ENCODE peak calls at places on chromosomes 16 and 17, in six cellular contexts. Y is tibial nerve, M is uterus, E is adrenal gland, Q is H54, W is transverse colon. B is an unnamed sample.

GRCh38 chr17:57569860-57570259 is 175.2 kb downstream of the CCDC182 start:
- DNase-seq in Y (no peak), M (no peak), E (no peak), Q (no peak), W (no peak), B (no peak)

GRCh38 chr16:56647641-56648431 is 3.9 kb upstream of the MT1B start:
- DNase-seq in Y (no peak), M (no peak), E (no peak), Q (no peak), W (peak; percentile 55), B (no peak)

GRCh38 chr16:7085776-7086175 is 246.9 kb upstream of the RBFOX1 start:
- DNase-seq in Y (no peak), M (no peak), E (no peak), Q (no peak), W (no peak), B (no peak)

GRCh38 chr17:66142428-66142827 is 49.5 kb downstream of the CEP112 start:
- DNase-seq in Y (no peak), M (no peak), E (no peak), Q (no peak), W (no peak), B (no peak)

GRCh38 chr17:55053855-55054254 is 85.3 kb downstream of the STXBP4 start:
- DNase-seq in Y (no peak), M (no peak), E (no peak), Q (no peak), W (no peak), B (no peak)

GRCh38 chr16:22163806-22164205 is 1.5 kb downstream of the SDR42E2 start:
- DNase-seq in Y (no peak), M (no peak), E (no peak), Q (no peak), W (no peak), B (no peak)

GRCh38 chr16:83730812-83731211 is 77.0 kb upstream of the HSBP1 start:
- DNase-seq in Y (no peak), M (no peak), E (no peak), Q (no peak), W (no peak), B (no peak)

GRCh38 chr16:70267516-70267915 is 15.8 kb upstream of the EXOSC6 start:
- DNase-seq in Y (no peak), M (no peak), E (peak; percentile 55), Q (peak; percentile 45), W (peak; percentile 33), B (no peak)

GRCh38 chr17:63940584-63940983 is 8.5 kb upstream of the CD79B start:
- DNase-seq in Y (no peak), M (no peak), E (no peak), Q (no peak), W (no peak), B (no peak)

GRCh38 chr17:7717756-7718350 is 309 bp downstream of the DNAH2 start:
- DNase-seq in Y (no peak), M (no peak), E (no peak), Q (no peak), W (no peak), B (no peak)

GRCh38 chr17:42596386-42596785 is 12.8 kb downstream of the RETREG3 start:
- DNase-seq in Y (no peak), M (no peak), E (no peak), Q (no peak), W (no peak), B (no peak)

GRCh38 chr16:3007059-3007956 is 5.4 kb upstream of the CLDN9 start:
- DNase-seq in Y (no peak), M (no peak), E (no peak), Q (no peak), W (peak; percentile 79), B (no peak)

GRCh38 chr16:29811170-29811895 is 660 bp upstream of the PRRT2 start:
- DNase-seq in Y (peak; percentile 94), M (peak; percentile 96), E (peak; percentile 98), Q (peak; percentile 94), W (peak; percentile 96), B (no peak)

GRCh38 chr17:31900877-31901276 is 631 bp downstream of the UTP6 start:
- DNase-seq in Y (no peak), M (no peak), E (no peak), Q (no peak), W (no peak), B (no peak)

GRCh38 chr17:35801583-35802224 is 6.3 kb upstream of the MMP28 start:
- DNase-seq in Y (no peak), M (peak; percentile 60), E (peak; percentile 76), Q (no peak), W (peak; percentile 81), B (no peak)

GRCh38 chr16:56370836-56371235 is 54.5 kb downstream of the AMFR start:
- DNase-seq in Y (no peak), M (no peak), E (peak; percentile 80), Q (no peak), W (no peak), B (no peak)

GRCh38 chr16:28822520-28823290 is at the start of gene ATXN2L:
- DNase-seq in Y (peak; percentile 83), M (peak; percentile 93), E (peak; percentile 94), Q (peak; percentile 86), W (peak; percentile 95), B (peak; percentile 63)

DNA sequence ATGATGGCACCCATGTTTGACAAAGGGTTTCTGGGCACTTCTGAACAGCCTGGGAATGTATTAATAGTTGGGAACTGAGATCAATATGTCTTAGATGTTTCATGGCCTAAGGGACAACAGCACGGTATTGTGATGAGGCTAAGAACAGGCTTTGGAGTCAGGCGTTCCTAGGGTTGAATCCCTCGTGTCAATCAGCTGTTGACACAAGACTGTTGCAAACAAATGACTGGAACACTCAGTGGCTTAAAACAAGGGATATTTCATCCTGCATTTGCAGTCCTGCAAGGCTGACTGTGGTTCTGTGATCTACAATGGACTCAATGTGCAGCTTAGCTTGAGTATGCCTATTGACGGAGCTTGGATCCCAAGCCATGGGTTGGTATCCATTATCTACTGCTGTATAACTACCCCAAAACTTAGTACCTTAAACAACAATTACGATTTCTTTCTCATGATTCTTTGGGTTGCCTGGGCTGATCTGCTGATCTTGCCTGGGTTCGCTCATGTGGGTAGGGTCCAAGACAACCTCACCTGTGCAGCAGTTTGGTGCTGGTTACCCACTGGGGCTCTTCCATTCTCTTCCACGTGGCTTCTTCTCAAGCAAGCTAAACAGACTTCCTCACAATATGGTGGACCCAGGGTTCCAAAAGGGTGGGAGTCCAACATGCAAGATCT is 472.4 kb downstream of the SLC39A11 start:
- DNase-seq in Y (no peak), M (no peak), E (no peak), Q (no peak), W (no peak), B (no peak)
- TF ChIP-seq POLR2A in Y (no peak), M (no peak), E (no peak), Q (no peak), W (no peak), B (no peak)

GRCh38 chr17:4986951-4987766 is at the start of gene CAMTA2:
- DNase-seq in Y (peak; percentile 89), M (peak; percentile 89), E (peak; percentile 81), Q (peak; percentile 84), W (peak; percentile 93), B (no peak)
- TF ChIP-seq POLR2A in Y (peak; percentile 84), M (peak; percentile 81), E (peak; percentile 58), Q (peak; percentile 39), W (peak; percentile 79), B (no peak)

GRCh38 chr16:85673529-85674417 is 15.0 kb downstream of the GINS2 start:
- DNase-seq in Y (no peak), M (no peak), E (peak; percentile 91), Q (no peak), W (no peak), B (no peak)
- TF ChIP-seq POLR2A in Y (no peak), M (no peak), E (peak; percentile 62), Q (no peak), W (no peak), B (no peak)

GRCh38 chr17:75457047-75457654 is 716 bp downstream of the TMEM94 start:
- DNase-seq in Y (no peak), M (peak; percentile 52), E (peak; percentile 51), Q (no peak), W (no peak), B (no peak)
- TF ChIP-seq POLR2A in Y (no peak), M (no peak), E (peak; percentile 34), Q (peak; percentile 44), W (no peak), B (no peak)

DNA sequence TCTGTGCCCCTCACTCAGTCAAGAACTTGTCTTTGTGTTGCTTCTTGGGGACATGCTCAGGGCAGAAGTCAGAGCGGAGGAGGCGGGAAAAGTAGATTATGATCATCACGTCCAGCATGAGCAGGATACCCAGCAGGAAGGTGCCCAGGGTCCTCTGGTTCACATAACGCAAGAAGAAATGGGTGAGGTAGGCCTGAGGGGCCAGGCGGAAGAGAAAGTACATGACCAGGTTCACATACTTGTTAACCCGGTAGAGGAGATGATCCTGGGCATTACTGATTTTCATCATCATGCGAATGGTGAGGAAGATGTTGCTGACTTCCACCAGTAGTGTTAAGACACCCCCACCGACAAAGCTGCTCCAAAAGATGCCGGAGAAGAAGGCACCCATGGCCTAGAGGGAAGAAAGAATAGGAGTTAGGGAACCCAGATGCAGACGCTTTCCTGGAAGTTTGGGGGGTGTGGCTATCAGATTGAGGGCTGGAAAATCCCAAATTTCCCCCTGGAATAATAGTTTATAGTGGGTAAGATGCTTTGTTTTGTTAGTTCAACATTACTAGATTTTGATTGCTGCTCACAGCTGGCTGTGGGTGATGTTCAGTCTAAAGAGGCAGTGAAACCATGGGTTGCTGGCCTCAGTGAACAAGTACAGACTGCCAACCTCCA is 1.4 kb downstream of the TLCD1 start:
- DNase-seq in Y (no peak), M (no peak), E (no peak), Q (no peak), W (no peak), B (no peak)
- TF ChIP-seq POLR2A in Y (no peak), M (no peak), E (no peak), Q (no peak), W (no peak), B (no peak)

DNA sequence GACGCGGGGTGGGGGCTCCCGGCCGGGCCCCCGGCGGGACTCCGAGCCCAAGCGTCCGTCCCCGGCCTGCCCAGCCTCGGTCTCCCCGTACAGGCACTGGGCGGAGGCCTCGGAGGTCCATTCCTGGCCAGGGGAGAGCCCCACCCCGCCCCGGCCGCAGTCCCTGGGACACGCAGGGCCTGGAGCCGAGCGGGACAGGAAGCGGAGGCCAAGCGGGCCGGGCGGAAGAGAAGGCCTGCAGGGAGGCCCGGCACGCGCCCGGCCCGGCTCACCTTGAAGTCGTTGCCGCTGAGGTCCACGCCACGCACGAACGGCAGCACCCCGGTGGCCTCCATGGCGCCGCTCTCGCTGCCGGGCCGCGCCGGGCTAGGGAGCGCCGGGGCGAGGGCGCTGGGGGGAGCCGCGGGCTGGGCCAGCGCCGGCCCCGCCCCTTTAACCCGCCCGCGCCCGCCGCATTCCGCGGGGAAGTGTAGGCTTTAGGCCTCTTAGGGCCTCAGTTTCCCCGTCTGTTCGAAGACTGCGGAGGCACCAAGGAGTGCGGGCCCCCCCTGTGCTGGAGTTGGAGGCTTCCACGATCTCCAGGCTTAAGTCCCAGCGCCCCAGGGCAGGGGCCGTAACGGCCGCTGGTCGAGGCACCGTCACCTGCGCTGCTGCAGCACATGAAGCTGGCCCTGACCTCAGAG is at the start of gene FLII:
- DNase-seq in Y (no peak), M (peak; percentile 52), E (peak; percentile 58), Q (no peak), W (peak; percentile 71), B (no peak)
- TF ChIP-seq POLR2A in Y (peak; percentile 80), M (peak; percentile 82), E (peak; percentile 66), Q (peak; percentile 95), W (peak; percentile 60), B (no peak)